ENCODE peak calls at places on chromosomes 3 and 15, in four cellular contexts. G, S, K and O are unnamed samples.

GRCh38 chr3:161263057-161263456 is 41.9 kb downstream of the NMD3 start:
- DNase-seq in G (no peak), S (no peak), K (no peak), O (no peak)

GRCh38 chr15:101051291-101052030 is 132.3 kb downstream of the LRRK1 start:
- DNase-seq in G (no peak), S (peak; percentile 1), K (peak; percentile 3), O (no peak)

GRCh38 chr3:53666026-53666425 is 171.6 kb downstream of the CACNA1D start:
- DNase-seq in G (no peak), S (no peak), K (no peak), O (peak; percentile 59)

GRCh38 chr3:187783098-187783497 is 37.8 kb upstream of the BCL6 start:
- DNase-seq in G (no peak), S (peak; percentile 57), K (no peak), O (no peak)

GRCh38 chr15:66594836-66595235 is 29.0 kb upstream of the LCTL start:
- DNase-seq in G (no peak), S (no peak), K (no peak), O (no peak)

GRCh38 chr15:88645171-88646087 is 6.6 kb downstream of the ISG20 start:
- DNase-seq in G (no peak), S (no peak), K (no peak), O (no peak)

GRCh38 chr15:62250176-62250575 is 85.1 kb upstream of the C2CD4B start:
- DNase-seq in G (no peak), S (no peak), K (no peak), O (no peak)

GRCh38 chr3:134464693-134465385 is 20.9 kb downstream of the ANAPC13 start:
- DNase-seq in G (no peak), S (no peak), K (no peak), O (no peak)

GRCh38 chr15:50891159-50891558 is 17.3 kb upstream of the AP4E1 start:
- DNase-seq in G (no peak), S (no peak), K (no peak), O (no peak)

GRCh38 chr3:126389112-126389791 is 5.5 kb upstream of the CFAP100 start:
- DNase-seq in G (peak; percentile 89), S (peak; percentile 95), K (peak; percentile 28), O (peak; percentile 84)

GRCh38 chr3:59503441-59503840 is 453.6 kb upstream of the CFAP20DC start:
- DNase-seq in G (no peak), S (no peak), K (no peak), O (no peak)

GRCh38 chr15:35533130-35534110 is 12.5 kb downstream of the DPH6 start:
- DNase-seq in G (no peak), S (no peak), K (no peak), O (no peak)

GRCh38 chr3:58041182-58041825 is 33.1 kb downstream of the FLNB start:
- DNase-seq in G (no peak), S (no peak), K (no peak), O (no peak)

GRCh38 chr3:182583545-182583944 is 209.8 kb upstream of the ATP11B start:
- DNase-seq in G (no peak), S (no peak), K (no peak), O (no peak)

GRCh38 chr3:157551961-157552360 is 48.7 kb upstream of the VEPH1 start:
- DNase-seq in G (no peak), S (no peak), K (no peak), O (no peak)

GRCh38 chr3:130895690-130896089 is 1.8 kb downstream of the ATP2C1 start:
- DNase-seq in G (no peak), S (no peak), K (no peak), O (no peak)